ENCODE peak calls at places on chromosomes 13 and 19, in four cellular contexts. Q is HepG2, J is K562, T is HCT116. Y is an unnamed sample.

GRCh38 chr19:13962738-13963602 is 10.7 kb downstream of the DCAF15 start:
- DNase-seq in Q (no peak), J (no peak), T (no peak), Y (no peak)

GRCh38 chr19:11482384-11483050 is 1.7 kb upstream of the ELAVL3 start:
- DNase-seq in Q (peak; percentile 45), J (peak; percentile 92), T (peak; percentile 51), Y (no peak)

GRCh38 chr13:106416645-106417044 is 118.8 kb downstream of the EFNB2 start:
- DNase-seq in Q (no peak), J (peak; percentile 14), T (no peak), Y (no peak)

GRCh38 chr13:60274664-60275063 is 110.9 kb upstream of the DIAPH3 start:
- DNase-seq in Q (no peak), J (no peak), T (no peak), Y (no peak)

GRCh38 chr19:1213391-1214286 is 8.1 kb downstream of the STK11 start:
- DNase-seq in Q (no peak), J (no peak), T (no peak), Y (no peak)

GRCh38 chr19:10612515-10613119 is 12.7 kb upstream of the SLC44A2 start:
- DNase-seq in Q (no peak), J (no peak), T (no peak), Y (no peak)

GRCh38 chr13:97544041-97544765 is 110.2 kb downstream of the RAP2A start:
- DNase-seq in Q (no peak), J (no peak), T (no peak), Y (no peak)

GRCh38 chr19:31344403-31344802 is 4.8 kb downstream of the TSHZ3 start:
- DNase-seq in Q (no peak), J (no peak), T (no peak), Y (no peak)

GRCh38 chr19:46755077-46755852 is 9.0 kb upstream of the STRN4 start:
- DNase-seq in Q (no peak), J (no peak), T (no peak), Y (no peak)

GRCh38 chr13:39455534-39456175 is 147.3 kb downstream of the LHFPL6 start:
- DNase-seq in Q (no peak), J (no peak), T (no peak), Y (no peak)

GRCh38 chr13:27792393-27793218 is at the start of gene GSX1:
- DNase-seq in Q (peak; percentile 18), J (peak; percentile 21), T (no peak), Y (no peak)

GRCh38 chr19:7603919-7604318 is 8.3 kb downstream of the CAMSAP3 start:
- DNase-seq in Q (no peak), J (no peak), T (no peak), Y (no peak)

GRCh38 chr19:4957981-4958380 is 10.9 kb upstream of the KDM4B start:
- DNase-seq in Q (no peak), J (no peak), T (no peak), Y (no peak)
- TF ChIP-seq TCF7L2 in Q (no peak), J (no peak), T (no peak), Y (no peak)

DNA sequence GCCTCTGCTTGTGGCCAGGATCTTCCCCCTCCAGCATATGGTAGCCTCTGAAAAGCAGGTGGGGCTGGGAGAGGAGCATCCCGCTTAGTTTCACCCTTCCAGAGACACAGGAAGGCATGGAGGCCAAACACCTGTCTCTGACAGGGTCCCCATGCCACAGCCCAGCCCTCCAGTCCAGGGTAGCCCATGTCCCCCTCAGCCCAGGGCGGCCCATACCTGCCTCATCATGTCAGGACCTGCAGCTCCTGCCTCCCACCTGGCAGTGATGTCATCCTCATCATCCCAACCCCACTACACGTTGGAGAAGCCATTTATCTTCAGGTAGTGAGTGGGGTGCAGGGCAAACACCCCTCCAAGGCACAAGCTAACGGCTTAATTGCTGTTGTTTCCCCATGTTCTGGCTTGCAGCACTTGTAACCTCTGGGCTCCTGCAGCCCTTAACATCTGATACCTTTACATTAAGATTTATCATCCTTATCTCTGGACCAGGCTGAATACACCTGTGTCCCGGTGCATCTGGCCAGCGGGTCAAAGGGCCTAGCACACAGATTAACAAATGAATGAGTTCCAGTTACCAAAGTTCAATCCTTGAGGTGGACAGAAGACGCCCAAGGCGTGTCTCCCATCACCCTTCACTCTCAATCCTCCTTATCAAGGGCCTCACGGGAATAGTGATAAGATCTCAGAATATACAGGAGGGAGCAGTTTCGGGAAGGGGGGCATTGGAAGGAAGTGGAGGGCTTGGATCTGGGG is 22.2 kb downstream of the ZNF175 start:
- DNase-seq in Q (no peak), J (no peak), T (no peak), Y (no peak)
- H3K4me3 ChIP-seq in Q (peak overlapping the region; percentile 38), J (peak overlapping the region; percentile 48), T (no peak overlapping the region), Y (peak overlapping the region; percentile 65)

GRCh38 chr13:43266953-43267615 is 243.7 kb downstream of the DNAJC15 start:
- DNase-seq in Q (no peak), J (no peak), T (no peak), Y (no peak)
- TF ChIP-seq SIN3A in Q (no peak), J (no peak), T (no peak), Y (no peak)

GRCh38 chr13:21013682-21014038 is 47.7 kb downstream of the LATS2 start:
- DNase-seq in Q (no peak), J (no peak), T (no peak), Y (no peak)
- TF ChIP-seq TCF7L2 in Q (no peak), J (no peak), T (no peak), Y (no peak)